ENCODE peak calls at places on chromosomes 1 and 21, in eight cellular contexts. H is mucosa of descending colon; P is aorta; B is activated naive CD4-positive, alpha-beta T cell treated with anti-CD3 and anti-CD28 coated beads, Interleukin-2, amount 50 U/mL, for 72 hours; L is activated naive CD8-positive, alpha-beta T cell treated with anti-CD3 and anti-CD28 coated beads, Interleukin-2, amount 10 ng/mL, durations not matched to agents 7 days and 5 days; J is psoas muscle; A is right lobe of liver; Q is activated T-cell treated with anti-CD3 and anti-CD28 coated beads, Interleukin-2, amount 50 U/mL, for 4 hours. K is an unnamed sample.

GRCh38 chr1:186212574-186213224 is 162.4 kb downstream of the TPR start:
- ATAC-seq in H (peak; percentile 81), P (peak; percentile 93), B (peak; percentile 82), L (peak; percentile 42), J (peak; percentile 83), A (peak; percentile 98), Q (no peak), K (no peak)

GRCh38 chr1:180848191-180848590 is 64.5 kb upstream of the KIAA1614 start:
- ATAC-seq in H (no peak), P (no peak), B (no peak), L (no peak), J (no peak), A (no peak), Q (no peak), K (no peak)

GRCh38 chr1:24080131-24080530 is 31.8 kb downstream of the MYOM3 start:
- ATAC-seq in H (no peak), P (no peak), B (no peak), L (no peak), J (peak; percentile 59), A (no peak), Q (no peak), K (no peak)

GRCh38 chr1:29120955-29121485 is 2.7 kb downstream of the TMEM200B start:
- ATAC-seq in H (peak; percentile 69), P (no peak), B (peak; percentile 70), L (peak; percentile 76), J (peak; percentile 28), A (no peak), Q (peak; percentile 75), K (peak; percentile 71)

GRCh38 chr1:119000371-119001180 is 12.4 kb upstream of the TBX15 start:
- ATAC-seq in H (no peak), P (peak; percentile 27), B (no peak), L (no peak), J (no peak), A (peak; percentile 11), Q (no peak), K (no peak)

GRCh38 chr21:35843911-35844667 is 216.2 kb downstream of the SETD4 start:
- ATAC-seq in H (no peak), P (peak; percentile 31), B (no peak), L (no peak), J (no peak), A (peak; percentile 51), Q (no peak), K (no peak)

GRCh38 chr1:67256291-67257172 is 51.1 kb upstream of the IL12RB2 start:
- ATAC-seq in H (no peak), P (no peak), B (no peak), L (no peak), J (peak; percentile 75), A (no peak), Q (no peak), K (no peak)

GRCh38 chr1:156489935-156490293 is 10.7 kb downstream of the MEF2D start:
- ATAC-seq in H (no peak), P (no peak), B (no peak), L (no peak), J (no peak), A (no peak), Q (no peak), K (no peak)

GRCh38 chr1:109884242-109884891 is 26.3 kb upstream of the CSF1 start:
- ATAC-seq in H (no peak), P (peak; percentile 63), B (no peak), L (no peak), J (no peak), A (no peak), Q (no peak), K (peak; percentile 21)

GRCh38 chr1:23609971-23610370 is 50.7 kb upstream of the ID3 start:
- ATAC-seq in H (no peak), P (no peak), B (no peak), L (no peak), J (no peak), A (no peak), Q (no peak), K (no peak)

GRCh38 chr1:226233293-226233692 is 9.8 kb downstream of the MIXL1 start:
- ATAC-seq in H (no peak), P (no peak), B (no peak), L (no peak), J (no peak), A (no peak), Q (no peak), K (no peak)

GRCh38 chr1:22731924-22732522 is 21.4 kb downstream of the EPHB2 start:
- ATAC-seq in H (peak; percentile 15), P (peak; percentile 31), B (no peak), L (no peak), J (no peak), A (no peak), Q (no peak), K (no peak)

GRCh38 chr1:227856147-227856858 is 40.8 kb downstream of the PRSS38 start:
- ATAC-seq in H (no peak), P (no peak), B (no peak), L (no peak), J (no peak), A (no peak), Q (no peak), K (no peak)